ENCODE peak calls at places on chromosomes 6 and 20, in eight cellular contexts. J, C, I, S, H, B, M and W are unnamed samples.

GRCh38 chr6:15752820-15753219 is 90.0 kb upstream of the DTNBP1 start:
- DNase-seq in M (peak; percentile 23), I (no peak), B (no peak), C (no peak), H (no peak), S (no peak), J (peak; percentile 19), W (peak; percentile 5)

GRCh38 chr20:57627972-57628650 is 7.9 kb upstream of the ZBP1 start:
- DNase-seq in C (peak; percentile 18), M (peak; percentile 87), H (peak; percentile 77), S (peak; percentile 41), B (peak; percentile 57), J (no peak), I (no peak), W (no peak)

GRCh38 chr20:1266167-1266973 is at the start of gene SNPH:
- DNase-seq in S (peak; percentile 81), J (peak; percentile 74), I (peak; percentile 39), C (peak; percentile 31), H (peak; percentile 84), M (peak; percentile 79), B (peak; percentile 75), W (peak; percentile 46)

GRCh38 chr6:51902261-51902764 is 185.1 kb downstream of the PKHD1 start:
- DNase-seq in H (no peak), C (no peak), S (no peak), J (no peak), B (no peak), I (no peak), M (no peak), W (no peak)

GRCh38 chr20:46558511-46558959 is 8.1 kb upstream of the OCSTAMP start:
- DNase-seq in C (peak; percentile 46), I (no peak), J (no peak), M (peak; percentile 76), S (peak; percentile 69), H (peak; percentile 94), B (peak; percentile 64), W (peak; percentile 78)

GRCh38 chr20:32312718-32313424 is 35.4 kb downstream of the KIF3B start:
- DNase-seq in C (no peak), S (no peak), M (no peak), J (no peak), H (no peak), I (no peak), B (no peak), W (no peak)

GRCh38 chr6:31375699-31376098 is 18.7 kb upstream of the HLA-B start:
- DNase-seq in C (no peak), J (no peak), M (no peak), B (no peak), S (no peak), I (no peak), H (no peak), W (no peak)

GRCh38 chr6:57248311-57248895 is 26.3 kb upstream of the RAB23 start:
- DNase-seq in B (no peak), I (no peak), C (no peak), M (no peak), H (no peak), S (no peak), J (no peak), W (peak; percentile 20)

GRCh38 chr6:7033202-7033601 is 74.6 kb upstream of the RREB1 start:
- DNase-seq in B (no peak), S (no peak), J (no peak), H (no peak), I (no peak), M (no peak), C (no peak), W (no peak)

GRCh38 chr20:50278684-50279531 is 88.3 kb downstream of the CEBPB start:
- DNase-seq in C (no peak), S (no peak), J (peak; percentile 27), I (no peak), B (no peak), M (peak; percentile 14), H (no peak), W (no peak)

GRCh38 chr20:49724637-49725606 is 11.2 kb upstream of the B4GALT5 start:
- DNase-seq in M (peak; percentile 80), J (no peak), C (no peak), H (peak; percentile 86), I (no peak), S (no peak), B (no peak), W (peak; percentile 42)

GRCh38 chr20:2417142-2417541 is 36.4 kb downstream of the TGM6 start:
- DNase-seq in C (no peak), S (no peak), B (no peak), J (no peak), M (no peak), H (no peak), I (no peak), W (no peak)

GRCh38 chr6:149268146-149268545 is 49.4 kb upstream of the TAB2 start:
- DNase-seq in B (no peak), S (no peak), J (no peak), I (no peak), H (no peak), M (no peak), C (no peak), W (no peak)

GRCh38 chr6:4788953-4789584 is 12.9 kb downstream of the CDYL start:
- DNase-seq in C (no peak), J (no peak), H (no peak), B (no peak), I (no peak), M (no peak), S (no peak), W (no peak)

GRCh38 chr6:53833147-53833546 is 38.3 kb downstream of the LRRC1 start:
- DNase-seq in I (no peak), H (no peak), S (no peak), M (no peak), C (no peak), B (no peak), J (no peak), W (no peak)

GRCh38 chr6:37239950-37240713 is 17.4 kb upstream of the TBC1D22B start:
- DNase-seq in J (peak; percentile 52), M (peak; percentile 100), I (peak; percentile 29), H (peak; percentile 100), S (peak; percentile 98), B (peak; percentile 83), C (peak; percentile 89), W (peak; percentile 99)

GRCh38 chr20:54431545-54431944 is 43.8 kb upstream of the DOK5 start:
- DNase-seq in C (no peak), S (peak; percentile 1), H (no peak), I (no peak), M (no peak), J (no peak), B (no peak), W (no peak)

GRCh38 chr6:47631248-47632196 is 66.9 kb upstream of the ADGRF4 start:
- DNase-seq in C (peak; percentile 12), I (no peak), M (peak; percentile 71), S (peak; percentile 64), J (peak; percentile 54), B (no peak), H (peak; percentile 42), W (no peak)

GRCh38 chr6:129672883-129673631 is 36.9 kb downstream of the ARHGAP18 start:
- DNase-seq in C (no peak), S (peak; percentile 87), H (peak; percentile 88), J (no peak), I (no peak), M (peak; percentile 82), B (no peak), W (peak; percentile 73)